ENCODE peak calls at places on chromosomes 11 and 22, in five cellular contexts. R is PC-3, M is IMR-90, B is stomach, H is uterus. L is an unnamed sample. For H3K4me1, the result is how much of the 10 kb centered on the place peaks cover.

GRCh38 chr22:23276656-23277582 is 96.6 kb downstream of the BCR start:
- DNase-seq in R (no peak), M (no peak), B (no peak), H (no peak), L (no peak)

GRCh38 chr22:43239102-43239875 is 52.4 kb upstream of the TTLL12 start:
- DNase-seq in R (no peak), M (no peak), B (no peak), H (peak), L (no peak)

GRCh38 chr22:36411589-36412258 is 24.0 kb upstream of the MYH9 start:
- DNase-seq in R (no peak), M (no peak), B (no peak), H (no peak), L (no peak)

GRCh38 chr11:35337136-35337918 is 82.0 kb downstream of the SLC1A2 start:
- DNase-seq in R (peak), M (peak), B (no peak), H (no peak), L (no peak)

GRCh38 chr11:76236092-76237026 is 30.1 kb upstream of the WNT11 start:
- DNase-seq in R (peak), M (peak), B (peak), H (no peak), L (peak)

GRCh38 chr11:2383823-2384722 is 7.0 kb downstream of the CD81 start:
- DNase-seq in R (no peak), M (no peak), B (no peak), H (peak), L (no peak)

GRCh38 chr11:115422013-115422697 is 82.1 kb downstream of the CADM1 start:
- DNase-seq in R (no peak), M (no peak), B (no peak), H (no peak), L (no peak)

GRCh38 chr11:9688716-9689511 is 25.0 kb downstream of the SWAP70 start:
- DNase-seq in R (peak), M (peak), B (no peak), H (no peak), L (no peak)

GRCh38 chr11:127789887-127790286 is 789.3 kb upstream of the KIRREL3 start:
- DNase-seq in R (peak), M (peak), B (no peak), H (no peak), L (peak)

GRCh38 chr11:109853156-109853776 is 239.9 kb upstream of the ZC3H12C start:
- DNase-seq in R (peak), M (peak), B (no peak), H (no peak), L (no peak)

GRCh38 chr11:34977039-34977906 is 60.9 kb downstream of the PDHX start:
- DNase-seq in R (peak), M (peak), B (no peak), H (no peak), L (no peak)

GRCh38 chr22:30459206-30460052 is 12.4 kb downstream of the SEC14L3 start:
- DNase-seq in R (peak), M (peak), B (no peak), H (no peak), L (peak)

GRCh38 chr11:28636566-28636965 is 528.4 kb downstream of the METTL15 start:
- DNase-seq in R (no peak), M (peak), B (no peak), H (no peak), L (no peak)

GRCh38 chr11:20125927-20126326 is 34.3 kb downstream of the DBX1 start:
- DNase-seq in R (peak), M (peak), B (no peak), H (no peak), L (no peak)

GRCh38 chr11:3808846-3809623 is 675 bp downstream of the PGAP2 start:
- DNase-seq in R (peak), M (peak), B (peak), H (no peak), L (peak)

GRCh38 chr11:122486793-122487495 is 168.6 kb upstream of the UBASH3B start:
- DNase-seq in R (peak), M (peak), B (no peak), H (no peak), L (peak)

GRCh38 chr11:65478411-65479183 is 20.2 kb upstream of the MALAT1 start:
- DNase-seq in R (no peak), M (peak), B (peak), H (peak), L (peak)

GRCh38 chr11:69013009-69013951 is at the start of gene MRGPRF:
- DNase-seq in R (peak), M (peak), B (peak), H (peak), L (peak)

DNA sequence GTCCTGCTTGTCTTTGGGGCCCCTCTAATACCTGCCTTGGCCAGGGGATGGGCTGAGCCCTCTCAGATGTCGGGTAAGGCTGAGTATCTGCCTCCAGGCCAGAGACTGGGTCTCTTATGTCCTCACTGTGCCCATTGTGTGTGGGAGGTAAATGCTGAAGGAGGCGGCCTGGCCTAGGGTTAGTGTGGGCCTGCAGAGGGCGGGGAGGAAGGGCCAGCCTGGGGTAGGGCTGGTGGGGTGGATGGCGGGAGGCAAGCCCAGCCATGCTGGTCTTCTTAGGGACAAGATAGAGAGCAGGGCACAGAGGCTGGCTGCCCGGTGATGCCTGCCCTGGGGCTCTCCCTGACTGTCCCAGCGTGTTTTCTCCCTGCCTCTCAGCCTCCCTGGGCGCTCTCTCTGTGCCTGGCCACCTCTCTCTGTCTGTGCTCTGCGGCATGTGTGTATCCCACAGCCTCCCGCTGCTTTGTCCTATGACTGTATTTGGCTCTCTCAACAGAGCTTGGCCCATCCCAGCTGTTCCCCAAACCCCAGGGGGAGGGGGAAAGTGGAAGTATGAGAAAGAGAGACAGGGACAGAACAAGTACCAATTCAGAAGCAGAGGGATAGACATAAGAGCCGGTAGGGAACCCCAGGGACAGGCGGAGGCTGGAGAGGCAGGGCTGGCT is 57.0 kb downstream of the PDE2A start:
- DNase-seq in R (no peak), M (peak), B (no peak), H (peak), L (no peak)
- H3K4me1 ChIP-seq in R (under half), M (under half), B (under half), H (under half), L (under half)

DNA sequence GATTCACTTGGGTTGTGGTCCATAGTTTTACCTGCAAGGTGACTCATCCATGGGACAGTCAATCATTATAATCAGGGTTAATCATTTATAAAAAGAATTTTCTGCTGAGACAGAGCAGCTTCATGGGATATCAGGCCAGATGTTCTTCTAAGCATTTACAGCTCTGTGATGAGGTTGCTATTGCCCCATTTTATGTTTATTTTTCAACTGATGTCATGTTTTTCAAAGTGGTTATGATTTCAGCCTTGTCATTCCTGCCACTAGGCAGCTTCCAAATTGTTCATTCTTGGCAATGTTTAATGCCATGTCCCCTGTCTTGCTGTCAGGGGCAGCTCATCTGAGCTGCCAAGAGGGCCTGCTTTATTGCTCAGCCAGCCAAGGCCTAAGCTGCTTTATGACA is 35.9 kb upstream of the ZBED5 start:
- DNase-seq in R (peak), M (peak), B (no peak), H (no peak), L (no peak)
- TF ChIP-seq CTCF in R (peak), M (peak), B (no peak), H (no peak), L (no peak)

GRCh38 chr22:39181356-39181755 is 28.9 kb upstream of the CBX7 start:
- DNase-seq in R (no peak), M (no peak), B (no peak), H (no peak), L (no peak)
- H3K4me1 ChIP-seq in R (under half), M (under half), B (under half), H (under half), L (under half)

GRCh38 chr11:82818399-82819043 is 81.7 kb downstream of the PRCP start:
- DNase-seq in R (no peak), M (no peak), B (no peak), H (no peak), L (no peak)
- TF ChIP-seq CTCF in R (peak), M (no peak), B (no peak), H (no peak), L (peak)